ENCODE peak calls at places on chromosomes 13 and 19, in five cellular contexts. V, I, L, X and F are unnamed samples.

GRCh38 chr13:108326318-108326717 is 56.8 kb downstream of the TNFSF13B start:
- DNase-seq in V (peak; percentile 18), I (peak; percentile 19), L (no peak), X (no peak), F (no peak)

GRCh38 chr13:93915269-93915809 is 564.1 kb downstream of the DCT start:
- DNase-seq in V (peak; percentile 38), I (peak; percentile 51), L (no peak), X (no peak), F (no peak)

GRCh38 chr13:45384474-45385174 is 33.5 kb downstream of the SLC25A30 start:
- DNase-seq in V (no peak), I (no peak), L (no peak), X (no peak), F (no peak)

GRCh38 chr13:36858285-36858684 is 39.3 kb downstream of the RFXAP start:
- DNase-seq in V (peak; percentile 80), I (peak; percentile 60), L (no peak), X (no peak), F (peak; percentile 28)

GRCh38 chr19:55703790-55704215 is 28.8 kb downstream of the EPN1 start:
- DNase-seq in V (peak; percentile 36), I (peak; percentile 20), L (peak; percentile 26), X (peak; percentile 67), F (no peak)

GRCh38 chr13:45518525-45519235 is 53.9 kb downstream of the COG3 start:
- DNase-seq in V (peak; percentile 61), I (peak; percentile 72), L (no peak), X (no peak), F (no peak)

GRCh38 chr19:6318772-6319171 is 14.6 kb downstream of the ACER1 start:
- DNase-seq in V (peak; percentile 27), I (peak; percentile 21), L (no peak), X (peak; percentile 90), F (no peak)

GRCh38 chr19:2150794-2151338 is 500 bp downstream of the AP3D1 start:
- DNase-seq in V (no peak), I (no peak), L (no peak), X (no peak), F (no peak)

GRCh38 chr13:51978836-51979556 is 32.3 kb downstream of the ATP7B start:
- DNase-seq in V (peak; percentile 17), I (no peak), L (no peak), X (no peak), F (no peak)

GRCh38 chr13:45916036-45916435 is 64.5 kb upstream of the SIAH3 start:
- DNase-seq in V (peak; percentile 28), I (peak; percentile 21), L (no peak), X (no peak), F (no peak)

GRCh38 chr13:113741101-113741731 is 17.8 kb upstream of the TMEM255B start:
- DNase-seq in V (no peak), I (no peak), L (no peak), X (no peak), F (no peak)